ENCODE peak calls at places on chromosomes 3 and 15, in six cellular contexts. S is Kasumi-1, D is progenitor cell of endocrine pancreas, U is endothelial cell, L is ovary, X is aorta. F is an unnamed sample.

GRCh38 chr3:99118381-99118780 is 216.9 kb upstream of the DCBLD2 start:
- DNase-seq in L (no peak), S (no peak), X (no peak), U (no peak), D (no peak), F (no peak)

GRCh38 chr3:78873641-78874040 is 894.2 kb downstream of the ROBO1 start:
- DNase-seq in U (no peak), D (no peak), X (no peak), S (no peak), L (no peak), F (no peak)

GRCh38 chr3:41260063-41260450 is 60.8 kb downstream of the CTNNB1 start:
- DNase-seq in U (no peak), X (no peak), D (no peak), S (no peak), L (no peak), F (no peak)

GRCh38 chr3:58333206-58334012 is 717 bp downstream of the PXK start:
- DNase-seq in L (peak), X (no peak), S (peak), U (peak), D (no peak), F (peak)

GRCh38 chr3:55615039-55615693 is 128.1 kb upstream of the WNT5A start:
- DNase-seq in S (no peak), L (no peak), D (no peak), X (no peak), U (no peak), F (no peak)

GRCh38 chr3:188294113-188294512 is 140.2 kb downstream of the LPP start:
- DNase-seq in S (no peak), D (no peak), X (no peak), L (no peak), U (no peak), F (no peak)

GRCh38 chr3:186589856-186590579 is 19.5 kb downstream of the DNAJB11 start:
- DNase-seq in L (no peak), D (no peak), U (no peak), X (no peak), S (no peak), F (no peak)

GRCh38 chr15:49877871-49878511 is 241.0 kb downstream of the ATP8B4 start:
- DNase-seq in X (peak), L (peak), U (no peak), D (no peak), S (no peak), F (no peak)

GRCh38 chr3:98022978-98023820 is 11.9 kb downstream of the GABRR3 start:
- DNase-seq in D (peak), S (peak), X (peak), L (peak), U (peak), F (peak)

GRCh38 chr3:20078194-20078709 is 38.0 kb downstream of the KAT2B start:
- DNase-seq in U (no peak), L (no peak), X (no peak), D (no peak), S (no peak), F (no peak)

GRCh38 chr3:141383555-141384129 is 15.3 kb downstream of the ZBTB38 start:
- DNase-seq in L (no peak), D (no peak), U (no peak), S (no peak), X (no peak), F (no peak)

GRCh38 chr3:132083583-132084372 is 49.0 kb upstream of the CPNE4 start:
- DNase-seq in X (no peak), D (no peak), U (no peak), L (no peak), S (no peak), F (no peak)

GRCh38 chr3:192082733-192083660 is 622.0 kb downstream of the PYDC2 start:
- DNase-seq in U (no peak), L (no peak), S (no peak), X (no peak), D (no peak), F (no peak)

GRCh38 chr3:159829056-159829995 is 159.3 kb upstream of the IL12A start:
- DNase-seq in L (no peak), D (no peak), S (no peak), X (peak), U (no peak), F (no peak)

GRCh38 chr3:188832961-188833615 is 338.7 kb upstream of the TPRG1 start:
- DNase-seq in L (no peak), S (no peak), U (no peak), X (no peak), D (no peak), F (no peak)

GRCh38 chr3:117645561-117646242 is 936.1 kb downstream of the TUSC7 start:
- DNase-seq in U (no peak), L (no peak), D (no peak), S (no peak), X (no peak), F (no peak)

GRCh38 chr15:71786673-71787072 is 23.7 kb upstream of the NR2E3 start:
- DNase-seq in U (no peak), L (no peak), X (no peak), D (no peak), S (no peak), F (no peak)

GRCh38 chr3:48715179-48715800 is 1.7 kb downstream of the IP6K2 start:
- DNase-seq in D (no peak), X (no peak), S (no peak), L (no peak), U (no peak), F (no peak)

GRCh38 chr3:11283126-11283478 is 10.9 kb downstream of the ATG7 start:
- DNase-seq in D (no peak), X (no peak), S (no peak), L (no peak), U (no peak), F (no peak)

GRCh38 chr3:47984089-47984759 is 32.0 kb downstream of the MAP4 start:
- DNase-seq in U (no peak), D (no peak), L (no peak), X (peak), S (no peak), F (no peak)

GRCh38 chr3:46566040-46566631 is at the start of gene LRRC2:
- DNase-seq in D (peak), U (peak), L (peak), X (no peak), S (no peak), F (peak)

F was measured in CD4-positive, alpha-beta T cell.